ENCODE peak calls at places on chromosomes 12 and 14, in four cellular contexts. Y, P, R and X are unnamed samples. For H3K36me3 and H3K4me1, the result is how much of the 10 kb centered on the place peaks cover.

GRCh38 chr12:57090924-57091632 is 2.2 kb downstream of the NAB2 start:
- DNase-seq in Y (peak), P (no peak), R (no peak), X (no peak)

GRCh38 chr12:124716208-124717141 is 147.2 kb downstream of the SCARB1 start:
- DNase-seq in Y (peak), P (no peak), R (peak), X (no peak)

GRCh38 chr14:23703027-23703426 is 66.9 kb downstream of the DHRS2 start:
- DNase-seq in Y (no peak), P (no peak), R (no peak), X (no peak)

GRCh38 chr12:53806689-53807088 is 54.9 kb upstream of the CISTR start:
- DNase-seq in Y (no peak), P (peak), R (no peak), X (no peak)

GRCh38 chr12:109773384-109774011 is 59.7 kb downstream of the TRPV4 start:
- DNase-seq in Y (no peak), P (no peak), R (peak), X (peak)

GRCh38 chr12:132019891-132020290 is 70.1 kb downstream of the EP400 start:
- DNase-seq in Y (no peak), P (no peak), R (no peak), X (no peak)

GRCh38 chr12:71746983-71747611 is 7.6 kb upstream of the RAB21 start:
- DNase-seq in Y (no peak), P (peak), R (peak), X (peak)

GRCh38 chr12:40672650-40673319 is 19.5 kb upstream of the CNTN1 start:
- DNase-seq in Y (no peak), P (no peak), R (no peak), X (no peak)

GRCh38 chr12:116784238-116784612 is 46.1 kb downstream of the RNFT2 start:
- DNase-seq in Y (no peak), P (no peak), R (no peak), X (no peak)

GRCh38 chr14:101235042-101235871 is 326.0 kb upstream of the DIO3 start:
- DNase-seq in Y (peak), P (peak), R (peak), X (peak)

GRCh38 chr12:24778486-24779304 is 170.2 kb downstream of the BCAT1 start:
- DNase-seq in Y (no peak), P (peak), R (no peak), X (no peak)

GRCh38 chr14:54606631-54607133 is 39.8 kb downstream of the SAMD4A start:
- DNase-seq in Y (peak), P (peak), R (no peak), X (no peak)

GRCh38 chr12:389138-390096 is at the start of gene KDM5A:
- DNase-seq in Y (peak), P (peak), R (peak), X (peak)

DNA sequence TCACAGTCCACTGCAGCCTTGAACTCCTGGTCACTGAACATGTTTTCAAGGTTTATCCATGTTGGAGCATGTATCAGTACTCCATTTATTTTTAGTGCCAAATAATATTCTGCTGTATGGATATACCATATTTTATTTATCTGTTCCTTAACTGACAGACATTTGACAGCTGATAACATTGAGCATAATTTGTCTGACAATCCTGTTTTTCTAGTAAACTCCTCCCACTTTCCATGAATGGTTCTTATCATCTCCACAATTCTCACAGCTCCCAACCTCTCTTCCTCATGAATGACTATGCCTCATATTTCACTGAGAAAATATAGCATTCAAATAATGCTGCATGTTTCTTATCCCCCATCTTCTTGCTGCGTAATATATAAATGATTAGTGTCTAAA is 33.3 kb downstream of the COCH start:
- DNase-seq in Y (no peak), P (no peak), R (no peak), X (no peak)
- H3K36me3 ChIP-seq in Y (under half), P (under half), R (half or more), X (under half)

DNA sequence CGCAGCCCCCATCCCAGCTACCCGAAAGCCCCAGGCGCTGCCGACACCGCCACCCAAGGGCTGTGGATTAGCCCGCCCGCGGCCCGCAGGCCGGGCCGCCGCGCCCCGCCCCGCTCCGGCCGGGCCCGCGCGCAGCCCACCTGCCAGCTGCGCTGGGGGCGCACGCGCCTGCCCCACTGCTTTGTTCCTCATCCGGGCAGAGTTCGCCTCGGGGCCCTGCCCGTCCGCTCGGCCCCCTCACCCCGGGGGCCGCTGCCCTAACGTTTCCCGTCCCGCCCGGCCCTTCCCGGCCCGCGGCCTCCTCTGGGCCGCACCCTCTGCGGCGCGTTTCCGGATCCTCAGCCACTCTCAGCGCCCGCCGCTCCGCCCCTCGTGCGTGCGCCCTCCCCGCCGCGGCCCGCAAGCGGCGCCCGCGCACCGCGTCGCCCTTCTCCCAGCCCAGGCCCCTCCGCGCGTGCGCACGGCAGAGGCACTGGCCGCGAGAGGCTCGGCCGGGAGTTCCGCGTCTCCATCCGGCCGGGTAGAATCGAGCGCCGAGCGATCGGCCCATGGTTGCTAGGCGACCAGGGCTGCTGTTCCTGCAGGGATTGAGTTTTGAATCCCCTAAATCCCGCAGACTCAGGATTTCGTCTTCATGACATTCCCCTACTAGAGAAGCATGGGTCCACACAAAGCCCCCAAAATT is at the start of gene PRDM4:
- DNase-seq in Y (peak), P (peak), R (peak), X (peak)
- TF ChIP-seq CTCF in Y (peak), P (peak), R (no peak), X (no peak)

GRCh38 chr14:95536036-95536577 is 1.3 kb downstream of the GLRX5 start:
- DNase-seq in Y (no peak), P (no peak), R (no peak), X (no peak)
- H3K4me1 ChIP-seq in Y (half or more), P (under half), R (half or more), X (half or more)

GRCh38 chr12:11865835-11866234 is 204.9 kb upstream of the BCL2L14 start:
- DNase-seq in Y (no peak), P (no peak), R (no peak), X (no peak)
- H3K36me3 ChIP-seq in Y (under half), P (under half), R (under half), X (under half)

GRCh38 chr14:58907803-58908202 is 270.0 kb downstream of the DACT1 start:
- DNase-seq in Y (no peak), P (peak), R (no peak), X (no peak)

GRCh38 chr14:58898655-58899316 is 261.0 kb downstream of the DACT1 start:
- DNase-seq in Y (no peak), P (peak), R (no peak), X (no peak)

GRCh38 chr14:58899317-58899713 is 261.6 kb downstream of the DACT1 start:
- DNase-seq in Y (no peak), P (peak), R (no peak), X (no peak)

GRCh38 chr14:58901826-58902225 is 264.1 kb downstream of the DACT1 start:
- DNase-seq in Y (no peak), P (no peak), R (no peak), X (no peak)

DNA sequence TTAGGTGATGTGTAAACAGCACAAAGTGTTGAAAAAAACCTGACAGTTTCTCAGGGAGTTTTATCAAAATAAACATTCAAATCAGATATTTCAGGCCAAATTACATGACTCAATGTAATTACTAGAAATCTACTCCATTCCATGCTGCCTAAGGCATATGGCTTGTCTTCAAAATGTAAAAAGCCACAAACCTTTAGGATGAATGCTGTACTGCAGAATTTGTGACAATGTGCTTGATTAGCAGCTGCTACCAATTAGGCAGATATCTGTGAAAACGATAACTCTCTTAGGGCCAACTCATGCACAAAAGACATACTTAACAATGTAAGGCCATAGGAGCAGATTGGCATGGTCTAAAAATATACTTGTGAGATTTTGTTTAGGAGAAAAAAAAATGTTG is 267.0 kb downstream of the DACT1 start:
- DNase-seq in Y (no peak), P (no peak), R (no peak), X (no peak)
- TF ChIP-seq CTCF in Y (no peak), P (no peak), R (no peak), X (no peak)

GRCh38 chr12:14157129-14157747 is 175.8 kb upstream of the GRIN2B start:
- DNase-seq in Y (no peak), P (no peak), R (no peak), X (no peak)
- H3K4me1 ChIP-seq in Y (under half), P (under half), R (under half), X (under half)